ENCODE peak calls at places on chromosomes 7 and 10, in four cellular contexts. U, X, P and B are unnamed samples.

GRCh38 chr7:41581041-41581440 is 121.8 kb downstream of the INHBA start:
- DNase-seq in U (no peak), X (no peak), P (no peak), B (no peak)

GRCh38 chr7:75575488-75576112 is 83.5 kb downstream of the SPDYE5 start:
- DNase-seq in U (no peak), X (peak), P (no peak), B (no peak)

GRCh38 chr10:124992462-124993344 is 50.8 kb downstream of the ZRANB1 start:
- DNase-seq in U (peak), X (peak), P (peak), B (peak)

GRCh38 chr10:33010132-33011037 is 52.4 kb upstream of the ITGB1 start:
- DNase-seq in U (peak), X (peak), P (peak), B (no peak)

GRCh38 chr10:6427357-6427959 is 152.6 kb downstream of the PRKCQ start:
- DNase-seq in U (no peak), X (no peak), P (no peak), B (no peak)

GRCh38 chr7:27171636-27172387 is 2.3 kb downstream of the HOXA10 start:
- DNase-seq in U (no peak), X (no peak), P (no peak), B (peak)

GRCh38 chr7:47672966-47673365 is 91.1 kb upstream of the TNS3 start:
- DNase-seq in U (no peak), X (no peak), P (no peak), B (no peak)

GRCh38 chr10:32190890-32191491 is 134.8 kb upstream of the KIF5B start:
- DNase-seq in U (peak), X (no peak), P (peak), B (no peak)

GRCh38 chr10:27490807-27491206 is 13.3 kb upstream of the RAB18 start:
- DNase-seq in U (no peak), X (no peak), P (no peak), B (no peak)

GRCh38 chr7:157378390-157378789 is 41.6 kb downstream of the DNAJB6 start:
- DNase-seq in U (no peak), X (no peak), P (no peak), B (no peak)

GRCh38 chr7:54559401-54559800 is 17.2 kb downstream of the VSTM2A start:
- DNase-seq in U (no peak), X (no peak), P (no peak), B (no peak)

GRCh38 chr7:47327306-47327697 is 254.6 kb downstream of the TNS3 start:
- DNase-seq in U (peak), X (no peak), P (no peak), B (no peak)

GRCh38 chr7:7761340-7761973 is 43.0 kb upstream of the RPA3 start:
- DNase-seq in U (peak), X (no peak), P (peak), B (no peak)

GRCh38 chr10:79314761-79315601 is 32.3 kb upstream of the PPIF start:
- DNase-seq in U (no peak), X (no peak), P (no peak), B (no peak)

DNA sequence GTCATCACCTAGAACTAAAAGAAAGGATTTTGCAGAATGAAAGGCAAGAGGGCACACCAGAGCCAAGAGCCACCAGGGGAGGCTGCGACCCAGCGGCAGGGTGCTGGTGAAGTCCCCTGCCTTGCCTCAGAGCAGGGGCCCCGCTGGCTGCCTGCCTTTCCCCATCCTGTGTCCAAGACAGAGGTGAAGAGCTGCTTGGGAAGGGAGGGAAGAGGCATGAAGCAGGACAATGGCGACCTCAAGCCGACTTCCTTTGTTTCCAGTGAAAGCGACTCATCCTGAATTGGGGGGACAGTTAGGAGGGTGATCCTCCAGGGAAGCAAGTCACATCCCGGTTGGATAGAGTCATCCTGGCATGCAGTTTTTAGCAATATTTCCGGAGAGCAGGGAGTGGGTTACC is 255.5 kb upstream of the YAE1 start:
- DNase-seq in U (no peak), X (no peak), P (no peak), B (no peak)
- TF ChIP-seq CTCF in U (no peak), X (peak), P (no peak), B (no peak)

GRCh38 chr7:139108256-139109187 is 998 bp downstream of the ZC3HAV1 start:
- DNase-seq in U (peak), X (no peak), P (peak), B (peak)
- TF ChIP-seq CTCF in U (peak), X (peak), P (no peak), B (no peak)

GRCh38 chr7:50182734-50183133 is 89.7 kb upstream of the ZPBP start:
- DNase-seq in U (no peak), X (no peak), P (no peak), B (no peak)

GRCh38 chr7:50185188-50185587 is 92.1 kb upstream of the ZPBP start:
- DNase-seq in U (no peak), X (no peak), P (no peak), B (no peak)

GRCh38 chr7:50185951-50186697 is 93.1 kb upstream of the ZPBP start:
- DNase-seq in U (no peak), X (no peak), P (no peak), B (no peak)

GRCh38 chr7:50184266-50184665 is 91.2 kb upstream of the ZPBP start:
- DNase-seq in U (no peak), X (no peak), P (no peak), B (no peak)
- TF ChIP-seq CTCF in U (no peak), X (no peak), P (no peak), B (no peak)

GRCh38 chr10:34505338-34505737 is 309.8 kb downstream of the PARD3 start:
- DNase-seq in U (peak), X (no peak), P (no peak), B (no peak)
- TF ChIP-seq CTCF in U (no peak), X (no peak), P (no peak), B (no peak)

DNA sequence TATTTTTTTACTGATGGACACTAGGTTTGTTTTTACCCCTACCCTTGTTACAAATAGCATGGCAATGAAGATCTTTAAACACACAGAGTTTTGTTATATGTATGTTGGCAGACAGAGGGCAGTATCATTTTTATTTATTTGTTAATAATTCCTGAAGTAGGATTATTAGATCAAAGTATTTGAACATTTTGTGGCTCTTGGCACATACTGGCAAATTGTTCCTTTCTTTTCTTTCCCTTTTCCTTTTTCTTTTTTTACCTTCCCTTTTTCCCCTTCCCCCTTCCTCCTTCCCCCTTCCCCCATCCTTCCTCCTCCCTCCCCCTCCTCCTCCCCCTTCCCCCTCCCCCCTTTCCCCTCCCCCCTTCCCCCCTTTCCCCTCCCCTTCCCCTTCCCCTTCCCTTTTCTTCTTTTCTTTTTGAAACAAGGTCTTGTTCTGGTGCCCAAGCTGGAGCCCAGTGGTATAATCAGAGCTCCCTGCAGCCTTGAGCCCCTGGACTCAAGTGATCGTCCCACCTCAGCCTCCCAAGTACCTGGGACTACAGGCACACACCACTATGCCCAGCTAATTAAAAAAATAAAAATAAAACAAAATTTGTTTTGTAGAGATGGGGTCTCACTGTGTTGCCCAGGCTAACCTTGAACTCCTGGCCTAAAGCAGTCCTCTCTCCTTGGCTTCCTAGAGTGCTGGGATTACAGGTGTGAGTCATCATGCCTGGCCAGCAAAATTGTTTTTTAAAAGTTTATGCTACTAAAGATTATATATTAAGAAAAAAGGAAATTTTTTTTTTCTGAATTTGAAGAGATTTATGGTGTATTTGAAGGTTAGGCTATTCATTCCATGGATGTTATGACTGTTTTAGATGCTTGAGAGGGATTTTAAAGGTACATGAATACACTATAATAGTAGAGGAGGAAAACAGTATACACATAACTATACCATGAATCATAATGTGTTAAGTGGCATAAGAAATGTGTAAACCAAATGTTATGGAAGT is 39.3 kb downstream of the SEPTIN7 start:
- DNase-seq in U (peak), X (no peak), P (no peak), B (no peak)
- TF ChIP-seq CTCF in U (no peak), X (no peak), P (no peak), B (no peak)

DNA sequence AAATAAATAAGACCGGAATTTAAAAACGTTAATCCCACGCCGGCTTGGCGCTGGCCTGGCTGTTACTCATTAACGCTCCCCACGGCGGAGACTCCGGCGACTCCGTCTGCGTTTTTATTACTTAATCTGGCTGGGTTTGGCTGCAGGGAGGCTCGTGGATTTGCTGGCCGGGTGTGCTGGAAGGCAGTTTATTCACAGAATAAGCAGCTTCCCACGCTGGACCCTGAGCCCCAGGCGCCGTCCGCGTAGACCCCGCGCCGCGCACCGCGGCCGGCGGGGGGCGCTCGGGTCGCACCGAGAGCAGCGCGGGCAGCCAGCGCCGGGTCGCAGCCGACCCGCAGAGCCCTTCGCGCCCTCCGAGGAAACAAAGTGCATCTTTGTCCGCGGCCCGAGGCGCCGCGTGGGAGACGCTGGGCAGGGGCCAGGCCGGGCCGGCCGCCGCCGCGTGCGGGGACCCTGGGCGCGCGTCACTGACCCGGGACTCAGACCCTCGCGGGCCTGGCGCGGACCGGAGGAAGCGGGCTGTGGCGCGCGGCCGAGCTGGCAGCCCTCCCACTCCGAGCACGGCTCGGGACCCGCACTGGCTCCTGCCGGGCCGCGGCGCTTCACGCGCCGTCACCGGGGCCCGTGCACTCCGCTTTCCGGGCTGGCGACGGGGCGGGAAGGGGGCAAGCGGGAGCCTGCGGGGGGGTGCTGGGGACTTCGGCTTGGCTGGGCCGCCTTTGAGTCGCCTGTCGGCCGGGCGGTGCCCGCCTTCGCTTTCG is 586 bp upstream of the GRK5 start:
- DNase-seq in U (peak), X (peak), P (peak), B (peak)
- TF ChIP-seq CTCF in U (peak), X (peak), P (peak), B (peak)

GRCh38 chr7:83934118-83934734 is 260.4 kb downstream of the SEMA3A start:
- DNase-seq in U (peak), X (no peak), P (no peak), B (no peak)
- TF ChIP-seq CTCF in U (peak), X (no peak), P (no peak), B (peak)

GRCh38 chr10:12637649-12638048 is 288.3 kb downstream of the CAMK1D start:
- DNase-seq in U (no peak), X (no peak), P (no peak), B (no peak)
- TF ChIP-seq CTCF in U (no peak), X (no peak), P (no peak), B (peak)